ENCODE peak calls at places on chromosomes 5 and 9, in four cellular contexts. U, E, N and Z are unnamed samples.

GRCh38 chr5:34511915-34512314 is 144.2 kb upstream of the RAI14 start:
- DNase-seq in E (no peak), N (no peak), U (no peak), Z (no peak)

GRCh38 chr5:178376906-178377582 is 144.4 kb upstream of the PHYKPL start:
- DNase-seq in E (no peak), U (no peak), N (no peak), Z (no peak)

GRCh38 chr9:126514037-126514821 is 99.5 kb upstream of the LMX1B start:
- DNase-seq in N (peak), E (no peak), U (peak), Z (peak)

GRCh38 chr9:99752710-99753109 is 69.0 kb upstream of the NR4A3 start:
- DNase-seq in E (no peak), U (no peak), N (no peak), Z (no peak)

GRCh38 chr9:114271556-114272510 is 51.1 kb upstream of the ORM1 start:
- DNase-seq in N (peak), E (no peak), U (no peak), Z (no peak)

GRCh38 chr5:111984044-111984443 is 227.1 kb upstream of the NREP start:
- DNase-seq in N (no peak), E (no peak), U (no peak), Z (no peak)

GRCh38 chr5:219492-219891 is 1.4 kb downstream of the SDHA start:
- DNase-seq in U (no peak), N (no peak), E (no peak), Z (peak)

GRCh38 chr5:159343295-159344094 is 13.2 kb upstream of the IL12B start:
- DNase-seq in N (no peak), U (no peak), E (no peak), Z (no peak)

GRCh38 chr5:132386644-132387286 is 17.3 kb downstream of the SLC22A5 start:
- DNase-seq in U (peak), E (peak), N (peak), Z (peak)

GRCh38 chr5:129378961-129379360 is 81.1 kb upstream of the ADAMTS19 start:
- DNase-seq in E (no peak), N (no peak), U (no peak), Z (no peak)

GRCh38 chr9:2377135-2377534 is 244.5 kb upstream of the VLDLR start:
- DNase-seq in U (no peak), E (no peak), N (no peak), Z (no peak)

GRCh38 chr5:54362992-54363630 is 52.7 kb upstream of the ARL15 start:
- DNase-seq in E (no peak), N (no peak), U (no peak), Z (no peak)

GRCh38 chr9:8256880-8257279 is 457.3 kb upstream of the DMAC1 start:
- DNase-seq in U (no peak), E (no peak), N (no peak), Z (no peak)

GRCh38 chr9:20043035-20043434 is 254.2 kb upstream of the SLC24A2 start:
- DNase-seq in U (no peak), E (no peak), N (no peak), Z (no peak)

GRCh38 chr9:123073991-123074422 is 40.5 kb downstream of the GPR21 start:
- DNase-seq in E (no peak), U (no peak), N (no peak), Z (no peak)

GRCh38 chr9:94584555-94584954 is 9.1 kb downstream of the FBP2 start:
- DNase-seq in N (no peak), E (no peak), U (no peak), Z (no peak)

GRCh38 chr9:113609562-113610318 is 146.2 kb downstream of the RGS3 start:
- DNase-seq in E (no peak), N (peak), U (peak), Z (no peak)

GRCh38 chr9:1890806-1891205 is 124.3 kb upstream of the SMARCA2 start:
- DNase-seq in E (no peak), U (no peak), N (no peak), Z (no peak)

GRCh38 chr9:117719161-117719560 is 15.0 kb downstream of the TLR4 start:
- DNase-seq in U (no peak), N (no peak), E (no peak), Z (no peak)

GRCh38 chr5:91318727-91319126 is 64.4 kb downstream of the ARRDC3 start:
- DNase-seq in E (no peak), U (no peak), N (no peak), Z (no peak)

GRCh38 chr9:34279431-34279830 is 49.6 kb downstream of the KIF24 start:
- DNase-seq in N (no peak), E (no peak), U (no peak), Z (no peak)

GRCh38 chr9:86281577-86282076 is 711 bp downstream of the ISCA1 start:
- DNase-seq in E (peak), U (peak), N (no peak), Z (no peak)

GRCh38 chr5:67989457-67989856 is 226.1 kb upstream of the PIK3R1 start:
- DNase-seq in N (no peak), E (no peak), U (no peak), Z (no peak)

GRCh38 chr9:136090060-136090735 is 4.9 kb downstream of the NACC2 start:
- DNase-seq in N (no peak), U (no peak), E (no peak), Z (no peak)

GRCh38 chr9:136090768-136091581 is 4.1 kb downstream of the NACC2 start:
- DNase-seq in E (no peak), N (no peak), U (no peak), Z (no peak)

GRCh38 chr9:136088939-136089696 is 6.0 kb downstream of the NACC2 start:
- DNase-seq in E (no peak), U (no peak), N (peak), Z (no peak)

GRCh38 chr9:136088481-136088938 is 6.6 kb downstream of the NACC2 start:
- DNase-seq in U (no peak), N (peak), E (no peak), Z (no peak)

GRCh38 chr9:136089697-136090045 is 5.4 kb downstream of the NACC2 start:
- DNase-seq in N (no peak), U (no peak), E (no peak), Z (no peak)
- TF ChIP-seq CTCF in N (no peak), U (peak), E (peak), Z (peak)

DNA sequence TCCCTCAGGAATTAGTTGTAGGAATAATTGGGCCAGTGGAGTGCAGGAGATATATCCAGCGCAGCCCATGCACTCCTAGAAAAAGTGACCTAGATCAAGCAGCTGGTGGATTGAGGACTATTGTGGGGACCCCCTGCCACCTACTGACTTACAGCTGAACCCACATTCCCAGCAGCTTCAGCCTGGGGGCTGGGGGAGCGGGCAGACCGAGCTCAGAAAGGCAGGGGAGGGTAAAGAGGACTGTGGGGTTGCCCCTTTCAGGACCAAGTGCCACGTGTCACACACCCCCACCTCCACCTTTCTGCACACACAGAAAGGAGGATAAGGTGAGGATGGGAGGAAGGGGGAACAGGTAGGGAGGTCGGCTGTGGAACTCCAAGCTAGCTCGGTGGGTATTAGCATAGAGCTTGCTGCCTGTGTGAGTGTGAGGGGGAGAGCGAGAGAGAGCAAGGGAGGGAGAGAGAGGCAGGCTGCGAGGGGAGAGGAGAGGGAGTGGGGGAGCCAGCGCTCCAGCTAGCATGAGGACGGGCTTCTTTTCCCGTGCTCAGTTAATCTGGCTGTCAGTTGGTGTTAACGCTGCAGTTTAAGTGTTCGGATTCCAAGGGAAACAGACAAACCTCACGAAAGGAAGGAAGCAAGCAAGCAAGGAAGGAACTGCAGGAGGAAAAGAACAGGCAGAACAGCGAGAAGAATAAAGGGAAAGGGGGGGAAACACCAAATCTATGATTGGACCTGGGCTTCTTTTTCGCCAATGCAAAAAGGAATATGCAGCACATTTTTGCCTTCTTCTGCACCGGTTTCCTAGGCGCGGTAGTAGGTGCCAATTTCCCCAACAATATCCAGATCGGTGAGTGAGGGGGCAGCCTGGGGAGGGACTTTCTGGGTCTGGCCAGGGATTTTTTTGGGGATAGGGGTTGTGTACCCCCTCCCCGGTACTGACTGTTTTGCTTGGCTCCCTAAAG is at the start of gene GRIA1:
- DNase-seq in E (no peak), N (no peak), U (no peak), Z (no peak)
- TF ChIP-seq CTCF in E (no peak), N (no peak), U (no peak), Z (no peak)

DNA sequence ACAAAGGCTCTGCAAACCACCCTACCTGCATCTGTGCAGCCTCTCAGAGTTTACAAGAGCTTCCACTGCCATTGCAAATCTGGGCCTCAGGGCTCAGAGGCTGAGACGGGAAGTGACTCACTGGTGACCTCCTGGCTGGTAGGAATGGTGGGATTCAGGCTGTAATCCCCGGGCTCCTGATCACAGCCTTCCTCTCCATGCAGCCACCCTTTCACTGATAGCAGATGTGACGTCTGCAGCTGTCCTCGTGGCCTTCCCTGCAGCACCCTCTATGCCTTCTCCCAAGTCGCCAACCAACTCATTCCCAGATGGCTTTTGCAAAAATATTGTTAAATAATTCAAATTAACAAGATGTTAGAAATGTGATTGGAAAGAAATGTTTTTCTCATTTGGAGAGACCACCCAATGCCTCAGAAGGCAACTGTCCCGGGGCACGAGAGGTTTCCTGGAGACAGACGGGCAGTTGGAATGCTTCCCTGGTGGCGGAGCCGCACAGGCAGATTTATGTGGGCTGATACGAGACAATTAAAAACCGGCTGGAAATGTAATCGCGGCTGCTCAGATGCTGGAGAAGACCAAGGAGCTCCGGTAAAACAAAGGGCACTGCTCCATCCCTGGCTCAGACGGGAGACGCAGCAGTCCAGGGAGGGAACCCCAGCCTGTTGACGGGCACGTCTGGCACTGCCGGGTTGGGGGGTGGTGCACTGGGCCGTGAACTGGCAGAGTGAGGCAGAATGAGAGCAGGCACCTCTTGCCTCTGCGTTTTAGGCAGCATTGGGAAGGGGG is 34.4 kb upstream of the SLC25A51 start:
- DNase-seq in U (no peak), E (no peak), N (peak), Z (no peak)
- TF ChIP-seq CTCF in U (no peak), E (no peak), N (no peak), Z (no peak)

GRCh38 chr5:100790170-100790665 is 112.9 kb downstream of the ST8SIA4 start:
- DNase-seq in U (no peak), N (no peak), E (no peak), Z (no peak)
- TF ChIP-seq CTCF in U (peak), N (no peak), E (no peak), Z (no peak)

DNA sequence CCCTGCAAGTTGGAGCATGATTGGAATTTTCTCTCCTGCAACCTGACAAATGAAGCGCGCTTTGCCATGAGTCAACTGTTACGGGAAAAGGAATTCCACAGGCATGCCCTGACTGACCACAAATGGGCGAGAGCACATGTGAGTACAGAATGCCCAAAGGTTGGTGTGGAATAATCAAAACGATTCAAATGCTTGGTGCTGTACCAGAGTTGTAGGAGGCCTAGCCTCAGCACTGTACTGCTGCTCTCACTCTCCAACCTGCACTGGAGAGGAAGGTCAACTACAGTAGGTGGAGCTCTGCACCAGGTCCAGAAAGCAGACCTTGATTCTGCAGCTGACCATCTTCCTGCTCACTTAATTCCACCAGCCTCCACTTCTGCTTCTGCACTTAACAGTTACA is 406.9 kb upstream of the ACTBL2 start:
- DNase-seq in U (no peak), E (no peak), N (no peak), Z (no peak)
- TF ChIP-seq CTCF in U (no peak), E (no peak), N (no peak), Z (no peak)

DNA sequence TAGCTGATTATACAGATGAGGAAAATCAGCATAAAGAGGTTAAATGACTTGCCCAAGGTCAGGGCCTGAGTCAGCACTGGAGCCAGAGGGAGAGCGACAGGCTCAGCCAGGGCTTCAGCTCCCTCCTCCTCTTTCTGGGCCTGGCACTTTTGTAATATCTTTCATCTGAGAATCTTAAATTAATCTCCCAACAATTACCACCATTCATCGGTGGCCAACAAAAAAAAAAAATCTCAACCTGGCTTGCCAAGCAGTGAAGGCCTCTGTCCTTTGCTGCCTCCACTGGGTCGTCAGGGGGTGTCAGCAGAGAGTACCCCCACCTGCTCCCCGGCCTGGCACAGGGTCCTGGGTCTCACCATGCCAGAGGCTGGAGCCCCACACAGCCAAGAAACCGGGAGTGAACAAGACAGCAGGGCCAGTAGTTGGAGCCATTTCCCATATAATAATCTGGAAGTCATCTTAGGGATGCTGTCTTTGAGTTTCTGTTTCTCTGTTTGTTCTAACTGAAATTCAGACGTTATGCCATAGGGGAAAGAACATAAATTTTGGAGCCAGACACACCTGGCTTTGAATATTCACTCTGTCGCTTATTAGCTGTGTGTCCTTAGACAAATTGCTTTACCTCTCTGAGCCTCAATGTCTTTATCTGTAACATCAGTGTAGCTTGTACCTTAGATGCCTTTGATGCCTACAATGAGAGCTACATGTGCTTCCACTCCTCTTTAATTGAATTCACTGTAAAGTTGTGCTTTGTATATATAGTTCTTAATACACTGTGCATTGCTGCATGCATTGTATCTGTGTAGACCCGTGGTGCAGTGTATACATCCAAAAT is 299.9 kb upstream of the MSX2 start:
- DNase-seq in E (no peak), N (no peak), U (no peak), Z (no peak)
- TF ChIP-seq CTCF in E (no peak), N (no peak), U (no peak), Z (no peak)

DNA sequence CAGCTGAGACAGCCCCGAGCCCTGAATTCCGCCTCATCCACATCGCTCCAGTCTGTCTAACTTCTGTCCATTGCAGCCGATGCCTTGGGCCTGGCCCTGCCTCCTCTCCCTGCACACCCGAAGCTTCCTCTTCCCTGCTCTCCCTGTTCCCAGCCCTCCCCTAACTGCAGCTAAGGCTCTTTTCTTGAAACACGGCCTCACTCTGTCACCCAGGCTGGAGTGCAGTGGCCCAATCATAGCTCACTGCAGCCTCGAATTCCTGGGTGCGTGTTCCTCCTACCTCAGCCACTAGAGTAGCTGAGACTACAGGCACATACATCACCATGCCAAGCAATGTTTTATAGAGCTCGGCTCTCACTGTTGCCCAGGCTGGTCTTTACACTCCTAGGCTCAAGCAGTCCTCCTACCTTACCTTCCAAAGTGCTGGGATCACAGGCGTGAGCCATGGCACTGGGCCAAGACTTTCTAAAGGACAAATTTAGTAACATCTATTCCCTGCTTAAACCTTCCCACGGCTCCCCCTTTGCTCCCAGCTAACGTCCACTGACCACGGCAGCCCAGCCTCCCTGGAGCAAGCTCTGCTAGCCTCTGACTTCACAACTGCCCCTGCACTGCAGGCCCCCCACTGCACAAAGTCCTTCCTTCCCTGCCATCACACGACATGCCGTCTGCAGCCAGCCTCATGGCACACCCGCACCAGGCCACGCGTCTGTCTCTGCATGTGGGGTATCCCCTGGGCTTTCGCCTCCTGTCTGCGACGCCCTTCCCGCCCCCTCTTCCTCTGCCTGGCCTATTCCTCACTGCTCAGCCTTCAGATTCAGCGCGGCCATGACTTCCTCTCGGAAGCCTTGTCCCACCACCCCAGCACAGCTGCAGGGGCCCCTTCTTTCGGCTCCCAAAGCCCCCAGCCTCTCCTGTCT is 28.6 kb downstream of the LAMC3 start:
- DNase-seq in N (no peak), E (no peak), U (no peak), Z (no peak)
- TF ChIP-seq CTCF in N (no peak), E (no peak), U (no peak), Z (no peak)